ENCODE peak calls at places on chromosome 20, in four cellular contexts. I, P, R and O are unnamed samples.

GRCh38 chr20:62618622-62619529 is 23.4 kb upstream of the SLCO4A1 start:
- DNase-seq in I (peak; percentile 24), P (no peak), R (no peak), O (no peak)

GRCh38 chr20:38827770-38828281 is 22.3 kb downstream of the PPP1R16B start:
- DNase-seq in I (no peak), P (peak; percentile 31), R (no peak), O (peak; percentile 9)

GRCh38 chr20:64238851-64239387 is 16.6 kb upstream of the PCMTD2 start:
- DNase-seq in I (no peak), P (no peak), R (no peak), O (no peak)

GRCh38 chr20:56776345-56776744 is 147.2 kb downstream of the TFAP2C start:
- DNase-seq in I (peak; percentile 56), P (no peak), R (no peak), O (no peak)

GRCh38 chr20:46283426-46283825 is 24.9 kb downstream of the CDH22 start:
- DNase-seq in I (no peak), P (no peak), R (no peak), O (no peak)

GRCh38 chr20:56730003-56730402 is 100.9 kb downstream of the TFAP2C start:
- DNase-seq in I (no peak), P (no peak), R (no peak), O (no peak)

GRCh38 chr20:18778993-18779392 is 34.6 kb upstream of the SCP2D1 start:
- DNase-seq in I (peak; percentile 52), P (no peak), R (no peak), O (no peak)

GRCh38 chr20:52056203-52057062 is 135.1 kb downstream of the ZFP64 start:
- DNase-seq in I (no peak), P (peak; percentile 64), R (no peak), O (no peak)

GRCh38 chr20:54068495-54068894 is 1.9 kb downstream of the BCAS1 start:
- DNase-seq in I (no peak), P (no peak), R (no peak), O (no peak)

GRCh38 chr20:32458061-32458836 is 100.1 kb downstream of the ASXL1 start:
- DNase-seq in I (peak; percentile 36), P (no peak), R (no peak), O (no peak)

GRCh38 chr20:51635680-51636079 is 93.2 kb upstream of the NFATC2 start:
- DNase-seq in I (no peak), P (no peak), R (no peak), O (no peak)

GRCh38 chr20:38969708-38970107 is 7.6 kb downstream of the DHX35 start:
- DNase-seq in I (no peak), P (no peak), R (no peak), O (no peak)

GRCh38 chr20:25054133-25054820 is 3.7 kb downstream of the ACSS1 start:
- DNase-seq in I (no peak), P (no peak), R (peak; percentile 16), O (no peak)

GRCh38 chr20:17641520-17641964 is 40.5 kb downstream of the RRBP1 start:
- DNase-seq in I (no peak), P (no peak), R (no peak), O (no peak)

GRCh38 chr20:46999821-47000465 is 105.3 kb downstream of the EYA2 start:
- DNase-seq in I (no peak), P (no peak), R (no peak), O (peak; percentile 67)

GRCh38 chr20:18224968-18225568 is 63.3 kb upstream of the ZNF133 start:
- DNase-seq in I (peak; percentile 20), P (peak; percentile 71), R (peak; percentile 50), O (peak; percentile 43)

GRCh38 chr20:36658300-36658699 is 12.3 kb upstream of the SLA2 start:
- DNase-seq in I (no peak), P (no peak), R (no peak), O (no peak)

GRCh38 chr20:47934761-47935160 is 149.5 kb upstream of the SULF2 start:
- DNase-seq in I (no peak), P (no peak), R (no peak), O (no peak)

GRCh38 chr20:4764805-4765204 is 43.1 kb downstream of the PRND start:
- DNase-seq in I (no peak), P (no peak), R (no peak), O (no peak)

GRCh38 chr20:49896204-49896603 is 19.1 kb downstream of the SPATA2 start:
- DNase-seq in I (no peak), P (no peak), R (no peak), O (no peak)

GRCh38 chr20:31454374-31454773 is 13.9 kb downstream of the DEFB123 start:
- DNase-seq in I (no peak), P (no peak), R (no peak), O (no peak)

GRCh38 chr20:52972190-52972937 is at the start of gene TSHZ2:
- DNase-seq in I (no peak), P (peak; percentile 72), R (peak; percentile 51), O (no peak)

GRCh38 chr20:47577271-47577670 is 75.6 kb downstream of the NCOA3 start:
- DNase-seq in I (no peak), P (no peak), R (no peak), O (no peak)

GRCh38 chr20:50670126-50670862 is 21.0 kb downstream of the RIPOR3 start:
- DNase-seq in I (no peak), P (no peak), R (peak; percentile 35), O (no peak)

GRCh38 chr20:5080384-5080877 is 39.3 kb downstream of the PCNA start:
- DNase-seq in I (no peak), P (peak; percentile 82), R (no peak), O (no peak)

GRCh38 chr20:14569631-14570030 is 232.2 kb upstream of the FLRT3 start:
- DNase-seq in I (no peak), P (no peak), R (no peak), O (no peak)

GRCh38 chr20:47108994-47109393 is 214.4 kb downstream of the EYA2 start:
- DNase-seq in I (no peak), P (no peak), R (no peak), O (no peak)

GRCh38 chr20:31956556-31957220 is 4.8 kb upstream of the PDRG1 start:
- DNase-seq in I (no peak), P (no peak), R (no peak), O (no peak)

GRCh38 chr20:24469116-24470030 is at the start of gene SYNDIG1:
- DNase-seq in I (peak; percentile 84), P (peak; percentile 6), R (no peak), O (no peak)

GRCh38 chr20:19000071-19000470 is 186.5 kb downstream of the SCP2D1 start:
- DNase-seq in I (no peak), P (no peak), R (no peak), O (no peak)

GRCh38 chr20:25654487-25654886 is 30.7 kb upstream of the NANP start:
- DNase-seq in I (no peak), P (no peak), R (no peak), O (no peak)

GRCh38 chr20:25052255-25053206 is 5.4 kb downstream of the ACSS1 start:
- DNase-seq in I (no peak), P (peak; percentile 86), R (peak; percentile 13), O (no peak)

GRCh38 chr20:51022803-51023616 is at the start of gene KCNG1:
- DNase-seq in I (peak; percentile 92), P (peak; percentile 81), R (peak; percentile 70), O (peak; percentile 35)

GRCh38 chr20:51128198-51128597 is 105.3 kb upstream of the KCNG1 start:
- DNase-seq in I (no peak), P (peak; percentile 57), R (no peak), O (no peak)

GRCh38 chr20:58086763-58087566 is 141.5 kb downstream of the ANKRD60 start:
- DNase-seq in I (peak; percentile 80), P (peak; percentile 69), R (peak; percentile 20), O (no peak)

GRCh38 chr20:62816879-62817873 is at the start of gene COL9A3:
- DNase-seq in I (peak; percentile 69), P (no peak), R (no peak), O (no peak)

GRCh38 chr20:58078741-58079522 is 149.5 kb downstream of the ANKRD60 start:
- DNase-seq in I (no peak), P (peak; percentile 84), R (no peak), O (peak; percentile 53)

GRCh38 chr20:18851556-18852098 is 38.0 kb downstream of the SCP2D1 start:
- DNase-seq in I (no peak), P (no peak), R (no peak), O (no peak)

DNA sequence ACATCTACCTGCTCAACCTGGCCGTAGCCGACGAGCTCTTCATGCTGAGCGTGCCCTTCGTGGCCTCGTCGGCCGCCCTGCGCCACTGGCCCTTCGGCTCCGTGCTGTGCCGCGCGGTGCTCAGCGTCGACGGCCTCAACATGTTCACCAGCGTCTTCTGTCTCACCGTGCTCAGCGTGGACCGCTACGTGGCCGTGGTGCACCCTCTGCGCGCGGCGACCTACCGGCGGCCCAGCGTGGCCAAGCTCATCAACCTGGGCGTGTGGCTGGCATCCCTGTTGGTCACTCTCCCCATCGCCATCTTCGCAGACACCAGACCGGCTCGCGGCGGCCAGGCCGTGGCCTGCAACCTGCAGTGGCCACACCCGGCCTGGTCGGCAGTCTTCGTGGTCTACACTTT is 619 bp downstream of the SSTR4 start:
- DNase-seq in I (no peak), P (no peak), R (no peak), O (no peak)
- H3K4me3 ChIP-seq in I (peak overlapping the region; percentile 54), P (no peak overlapping the region), R (no peak overlapping the region), O (no peak overlapping the region)

GRCh38 chr20:43432498-43432897 is 25.2 kb upstream of the SRSF6 start:
- DNase-seq in I (no peak), P (no peak), R (no peak), O (no peak)
- TF ChIP-seq CTCF in I (no peak), P (no peak), R (no peak), O (no peak)

GRCh38 chr20:61370841-61371303 is 118.8 kb downstream of the CDH4 start:
- DNase-seq in I (no peak), P (no peak), R (no peak), O (no peak)
- H3K4me3 ChIP-seq in I (no peak overlapping the region), P (no peak overlapping the region), R (no peak overlapping the region), O (peak overlapping the region; percentile 42)

GRCh38 chr20:3728876-3729275 is 3.6 kb upstream of the HSPA12B start:
- DNase-seq in I (no peak), P (no peak), R (no peak), O (no peak)
- TF ChIP-seq CTCF in I (no peak), P (no peak), R (no peak), O (no peak)

GRCh38 chr20:35617397-35618031 is 1.9 kb downstream of the SPAG4 start:
- DNase-seq in I (peak; percentile 88), P (peak; percentile 59), R (peak; percentile 65), O (peak; percentile 33)

GRCh38 chr20:35618372-35619131 is 2.9 kb downstream of the SPAG4 start:
- DNase-seq in I (peak; percentile 47), P (peak; percentile 32), R (no peak), O (peak; percentile 10)

GRCh38 chr20:35618032-35618371 is 2.4 kb downstream of the SPAG4 start:
- DNase-seq in I (no peak), P (no peak), R (no peak), O (no peak)

GRCh38 chr20:35620818-35621559 is 5.4 kb downstream of the SPAG4 start:
- DNase-seq in I (no peak), P (no peak), R (no peak), O (no peak)

GRCh38 chr20:35619196-35620095 is 3.8 kb downstream of the SPAG4 start:
- DNase-seq in I (peak; percentile 98), P (peak; percentile 86), R (peak; percentile 79), O (peak; percentile 43)
- H3K4me3 ChIP-seq in I (peak overlapping the region; percentile 84), P (peak overlapping the region; percentile 46), R (no peak overlapping the region), O (peak overlapping the region; percentile 71)